ENCODE peak calls at places on chromosomes 12 and 14, in six cellular contexts. One of them, this sample, is unnamed.

GRCh38 chr14:24921903-24922302 is 128.0 kb downstream of the STXBP6 start:
- DNase-seq in CD8-positive, alpha-beta T cell: no peak
- DNase-seq in mammary epithelial cell: peak; percentile 43
- DNase-seq in NCI-H1417: no peak
- DNase-seq in substantia nigra: no peak
- DNase-seq in NCI-H1092 treated with DMSO at 0.1 percent for 48 hours: no peak
- DNase-seq in this sample: peak; percentile 33

GRCh38 chr12:116919706-116920485 is 9.1 kb downstream of the FBXW8 start:
- DNase-seq in NCI-H1092 treated with DMSO at 0.1 percent for 48 hours: no peak
- DNase-seq in substantia nigra: no peak
- DNase-seq in CD8-positive, alpha-beta T cell: no peak
- DNase-seq in mammary epithelial cell: no peak
- DNase-seq in NCI-H1417: no peak
- DNase-seq in this sample: no peak

GRCh38 chr14:50744242-50744641 is 76.1 kb upstream of the SAV1 start:
- DNase-seq in NCI-H1417: no peak
- DNase-seq in mammary epithelial cell: no peak
- DNase-seq in CD8-positive, alpha-beta T cell: no peak
- DNase-seq in NCI-H1092 treated with DMSO at 0.1 percent for 48 hours: no peak
- DNase-seq in substantia nigra: no peak
- DNase-seq in this sample: no peak

GRCh38 chr12:12913626-12914388 is 22.4 kb downstream of the GPRC5A start:
- DNase-seq in NCI-H1092 treated with DMSO at 0.1 percent for 48 hours: no peak
- DNase-seq in NCI-H1417: no peak
- DNase-seq in mammary epithelial cell: no peak
- DNase-seq in CD8-positive, alpha-beta T cell: no peak
- DNase-seq in substantia nigra: no peak
- DNase-seq in this sample: no peak

GRCh38 chr14:72739446-72740405 is 154.2 kb downstream of the DPF3 start:
- DNase-seq in NCI-H1092 treated with DMSO at 0.1 percent for 48 hours: no peak
- DNase-seq in CD8-positive, alpha-beta T cell: no peak
- DNase-seq in mammary epithelial cell: no peak
- DNase-seq in NCI-H1417: no peak
- DNase-seq in substantia nigra: no peak
- DNase-seq in this sample: no peak

GRCh38 chr14:69050235-69051184 is 71.4 kb upstream of the ACTN1 start:
- DNase-seq in mammary epithelial cell: no peak
- DNase-seq in CD8-positive, alpha-beta T cell: no peak
- DNase-seq in NCI-H1092 treated with DMSO at 0.1 percent for 48 hours: no peak
- DNase-seq in NCI-H1417: no peak
- DNase-seq in substantia nigra: no peak
- DNase-seq in this sample: no peak

GRCh38 chr12:21828779-21829178 is 54.3 kb upstream of the KCNJ8 start:
- DNase-seq in NCI-H1092 treated with DMSO at 0.1 percent for 48 hours: no peak
- DNase-seq in CD8-positive, alpha-beta T cell: no peak
- DNase-seq in mammary epithelial cell: no peak
- DNase-seq in substantia nigra: no peak
- DNase-seq in NCI-H1417: no peak
- DNase-seq in this sample: no peak

GRCh38 chr12:57234571-57235011 is 5.1 kb downstream of the SHMT2 start:
- DNase-seq in NCI-H1417: no peak
- DNase-seq in substantia nigra: no peak
- DNase-seq in CD8-positive, alpha-beta T cell: peak; percentile 19
- DNase-seq in NCI-H1092 treated with DMSO at 0.1 percent for 48 hours: no peak
- DNase-seq in mammary epithelial cell: no peak
- DNase-seq in this sample: no peak

GRCh38 chr12:53575502-53576264 is 50.5 kb downstream of the ATF7 start:
- DNase-seq in CD8-positive, alpha-beta T cell: no peak
- DNase-seq in NCI-H1417: no peak
- DNase-seq in substantia nigra: no peak
- DNase-seq in mammary epithelial cell: peak; percentile 87
- DNase-seq in NCI-H1092 treated with DMSO at 0.1 percent for 48 hours: no peak
- DNase-seq in this sample: peak; percentile 93

GRCh38 chr14:61090432-61091216 is 109.6 kb downstream of the SLC38A6 start:
- DNase-seq in substantia nigra: no peak
- DNase-seq in mammary epithelial cell: no peak
- DNase-seq in CD8-positive, alpha-beta T cell: no peak
- DNase-seq in NCI-H1417: no peak
- DNase-seq in NCI-H1092 treated with DMSO at 0.1 percent for 48 hours: peak; percentile 23
- DNase-seq in this sample: no peak

GRCh38 chr14:37078131-37078530 is 94.3 kb downstream of the SLC25A21 start:
- DNase-seq in NCI-H1092 treated with DMSO at 0.1 percent for 48 hours: no peak
- DNase-seq in substantia nigra: no peak
- DNase-seq in CD8-positive, alpha-beta T cell: no peak
- DNase-seq in NCI-H1417: no peak
- DNase-seq in mammary epithelial cell: no peak
- DNase-seq in this sample: no peak

GRCh38 chr14:100407376-100408102 is 84.4 kb downstream of the SLC25A47 start:
- DNase-seq in CD8-positive, alpha-beta T cell: no peak
- DNase-seq in NCI-H1092 treated with DMSO at 0.1 percent for 48 hours: no peak
- DNase-seq in NCI-H1417: no peak
- DNase-seq in substantia nigra: no peak
- DNase-seq in mammary epithelial cell: no peak
- DNase-seq in this sample: no peak

GRCh38 chr14:92577321-92577742 is 63.8 kb downstream of the RIN3 start:
- DNase-seq in CD8-positive, alpha-beta T cell: peak; percentile 47
- DNase-seq in NCI-H1417: no peak
- DNase-seq in NCI-H1092 treated with DMSO at 0.1 percent for 48 hours: no peak
- DNase-seq in substantia nigra: no peak
- DNase-seq in mammary epithelial cell: no peak
- DNase-seq in this sample: no peak

GRCh38 chr12:113203852-113204760 is 17.2 kb upstream of the TPCN1 start:
- DNase-seq in NCI-H1417: no peak
- DNase-seq in mammary epithelial cell: no peak
- DNase-seq in substantia nigra: no peak
- DNase-seq in CD8-positive, alpha-beta T cell: no peak
- DNase-seq in NCI-H1092 treated with DMSO at 0.1 percent for 48 hours: no peak
- DNase-seq in this sample: no peak

GRCh38 chr12:53483225-53483978 is 15.9 kb downstream of the MAP3K12 start:
- DNase-seq in NCI-H1092 treated with DMSO at 0.1 percent for 48 hours: no peak
- DNase-seq in substantia nigra: no peak
- DNase-seq in NCI-H1417: no peak
- DNase-seq in CD8-positive, alpha-beta T cell: no peak
- DNase-seq in mammary epithelial cell: no peak
- DNase-seq in this sample: no peak

GRCh38 chr12:55713721-55714120 is 2.1 kb upstream of the BLOC1S1 start:
- DNase-seq in CD8-positive, alpha-beta T cell: no peak
- DNase-seq in mammary epithelial cell: peak; percentile 67
- DNase-seq in NCI-H1092 treated with DMSO at 0.1 percent for 48 hours: no peak
- DNase-seq in substantia nigra: no peak
- DNase-seq in NCI-H1417: no peak
- DNase-seq in this sample: peak; percentile 80

GRCh38 chr14:104891121-104891551 is 26.1 kb downstream of the CEP170B start:
- DNase-seq in mammary epithelial cell: no peak
- DNase-seq in substantia nigra: no peak
- DNase-seq in NCI-H1092 treated with DMSO at 0.1 percent for 48 hours: no peak
- DNase-seq in CD8-positive, alpha-beta T cell: no peak
- DNase-seq in NCI-H1417: no peak
- DNase-seq in this sample: no peak

GRCh38 chr12:121513464-121514183 is 67.2 kb downstream of the KDM2B start:
- DNase-seq in CD8-positive, alpha-beta T cell: no peak
- DNase-seq in NCI-H1417: peak; percentile 23
- DNase-seq in substantia nigra: no peak
- DNase-seq in NCI-H1092 treated with DMSO at 0.1 percent for 48 hours: no peak
- DNase-seq in mammary epithelial cell: no peak
- DNase-seq in this sample: no peak

GRCh38 chr14:51929920-51930682 is 59.2 kb upstream of the RTRAF start:
- DNase-seq in mammary epithelial cell: peak; percentile 3
- DNase-seq in NCI-H1417: no peak
- DNase-seq in CD8-positive, alpha-beta T cell: no peak
- DNase-seq in substantia nigra: no peak
- DNase-seq in NCI-H1092 treated with DMSO at 0.1 percent for 48 hours: no peak
- DNase-seq in this sample: no peak

GRCh38 chr12:57993030-57993429 is 51.7 kb downstream of the ATP23 start:
- DNase-seq in CD8-positive, alpha-beta T cell: no peak
- DNase-seq in NCI-H1417: no peak
- DNase-seq in NCI-H1092 treated with DMSO at 0.1 percent for 48 hours: no peak
- DNase-seq in substantia nigra: no peak
- DNase-seq in mammary epithelial cell: no peak
- DNase-seq in this sample: peak; percentile 11

GRCh38 chr12:71610036-71610795 is 53.4 kb downstream of the ZFC3H1 start:
- DNase-seq in NCI-H1092 treated with DMSO at 0.1 percent for 48 hours: no peak
- DNase-seq in NCI-H1417: no peak
- DNase-seq in substantia nigra: no peak
- DNase-seq in CD8-positive, alpha-beta T cell: no peak
- DNase-seq in mammary epithelial cell: no peak
- DNase-seq in this sample: no peak

GRCh38 chr12:25433581-25434325 is 119.3 kb downstream of the LMNTD1 start:
- DNase-seq in CD8-positive, alpha-beta T cell: no peak
- DNase-seq in NCI-H1417: no peak
- DNase-seq in substantia nigra: no peak
- DNase-seq in mammary epithelial cell: peak; percentile 56
- DNase-seq in NCI-H1092 treated with DMSO at 0.1 percent for 48 hours: no peak
- DNase-seq in this sample: peak; percentile 61

GRCh38 chr12:80607361-80608135 is 99.9 kb upstream of the MYF6 start:
- DNase-seq in NCI-H1417: no peak
- DNase-seq in CD8-positive, alpha-beta T cell: no peak
- DNase-seq in NCI-H1092 treated with DMSO at 0.1 percent for 48 hours: no peak
- DNase-seq in substantia nigra: no peak
- DNase-seq in mammary epithelial cell: no peak
- DNase-seq in this sample: no peak

GRCh38 chr14:31411218-31411727 is 9.1 kb downstream of the HEATR5A start:
- DNase-seq in mammary epithelial cell: no peak
- DNase-seq in NCI-H1092 treated with DMSO at 0.1 percent for 48 hours: no peak
- DNase-seq in substantia nigra: no peak
- DNase-seq in NCI-H1417: no peak
- DNase-seq in CD8-positive, alpha-beta T cell: no peak
- DNase-seq in this sample: no peak

GRCh38 chr12:107443320-107444090 is 242.1 kb upstream of the PWP1 start:
- DNase-seq in NCI-H1092 treated with DMSO at 0.1 percent for 48 hours: no peak
- DNase-seq in mammary epithelial cell: no peak
- DNase-seq in CD8-positive, alpha-beta T cell: no peak
- DNase-seq in NCI-H1417: no peak
- DNase-seq in substantia nigra: no peak
- DNase-seq in this sample: no peak

GRCh38 chr12:56688846-56689113 is 696 bp upstream of the PTGES3 start:
- DNase-seq in NCI-H1092 treated with DMSO at 0.1 percent for 48 hours: no peak
- DNase-seq in substantia nigra: no peak
- DNase-seq in CD8-positive, alpha-beta T cell: no peak
- DNase-seq in NCI-H1417: no peak
- DNase-seq in mammary epithelial cell: peak; percentile 34
- DNase-seq in this sample: no peak

GRCh38 chr14:21263284-21264024 is 5.8 kb downstream of the HNRNPC start:
- DNase-seq in substantia nigra: no peak
- DNase-seq in CD8-positive, alpha-beta T cell: no peak
- DNase-seq in mammary epithelial cell: no peak
- DNase-seq in NCI-H1092 treated with DMSO at 0.1 percent for 48 hours: no peak
- DNase-seq in NCI-H1417: no peak
- DNase-seq in this sample: no peak

GRCh38 chr12:20492251-20492728 is 124.0 kb downstream of the PDE3A start:
- DNase-seq in CD8-positive, alpha-beta T cell: no peak
- DNase-seq in mammary epithelial cell: peak; percentile 1
- DNase-seq in NCI-H1417: no peak
- DNase-seq in substantia nigra: no peak
- DNase-seq in NCI-H1092 treated with DMSO at 0.1 percent for 48 hours: no peak
- DNase-seq in this sample: peak; percentile 1

GRCh38 chr12:75564821-75565220 is 53.4 kb upstream of the KRR1 start:
- DNase-seq in mammary epithelial cell: no peak
- DNase-seq in substantia nigra: no peak
- DNase-seq in CD8-positive, alpha-beta T cell: no peak
- DNase-seq in NCI-H1417: no peak
- DNase-seq in NCI-H1092 treated with DMSO at 0.1 percent for 48 hours: no peak
- DNase-seq in this sample: no peak

GRCh38 chr12:53380797-53381738 is 1.1 kb downstream of the SP1 start:
- DNase-seq in mammary epithelial cell: peak; percentile 65
- DNase-seq in CD8-positive, alpha-beta T cell: no peak
- DNase-seq in NCI-H1417: no peak
- DNase-seq in substantia nigra: no peak
- DNase-seq in NCI-H1092 treated with DMSO at 0.1 percent for 48 hours: no peak
- DNase-seq in this sample: peak; percentile 60

GRCh38 chr12:114018669-114019068 is 52.5 kb upstream of the RBM19 start:
- DNase-seq in NCI-H1092 treated with DMSO at 0.1 percent for 48 hours: no peak
- DNase-seq in NCI-H1417: no peak
- DNase-seq in substantia nigra: no peak
- DNase-seq in CD8-positive, alpha-beta T cell: no peak
- DNase-seq in mammary epithelial cell: peak; percentile 0
- DNase-seq in this sample: peak; percentile 9

GRCh38 chr14:29085546-29085945 is 319.0 kb downstream of the FOXG1 start:
- DNase-seq in NCI-H1417: no peak
- DNase-seq in CD8-positive, alpha-beta T cell: no peak
- DNase-seq in substantia nigra: no peak
- DNase-seq in mammary epithelial cell: no peak
- DNase-seq in NCI-H1092 treated with DMSO at 0.1 percent for 48 hours: no peak
- DNase-seq in this sample: no peak

GRCh38 chr12:5348057-5348456 is 83.9 kb upstream of the NTF3 start:
- DNase-seq in NCI-H1417: no peak
- DNase-seq in CD8-positive, alpha-beta T cell: no peak
- DNase-seq in substantia nigra: no peak
- DNase-seq in mammary epithelial cell: no peak
- DNase-seq in NCI-H1092 treated with DMSO at 0.1 percent for 48 hours: no peak
- DNase-seq in this sample: no peak

GRCh38 chr14:96362071-96362964 is 823 bp downstream of the ATG2B start:
- DNase-seq in NCI-H1417: peak; percentile 85
- DNase-seq in mammary epithelial cell: peak; percentile 63
- DNase-seq in NCI-H1092 treated with DMSO at 0.1 percent for 48 hours: peak; percentile 38
- DNase-seq in substantia nigra: peak; percentile 42
- DNase-seq in CD8-positive, alpha-beta T cell: peak; percentile 66
- DNase-seq in this sample: peak; percentile 60

GRCh38 chr14:103628221-103628683 is 759 bp upstream of the KLC1 start:
- DNase-seq in NCI-H1417: peak; percentile 8
- DNase-seq in substantia nigra: peak; percentile 20
- DNase-seq in mammary epithelial cell: peak; percentile 90
- DNase-seq in CD8-positive, alpha-beta T cell: no peak
- DNase-seq in NCI-H1092 treated with DMSO at 0.1 percent for 48 hours: no peak
- DNase-seq in this sample: peak; percentile 77

GRCh38 chr12:64890873-64891468 is 66.5 kb downstream of the TBC1D30 start:
- DNase-seq in NCI-H1092 treated with DMSO at 0.1 percent for 48 hours: peak; percentile 71
- DNase-seq in substantia nigra: no peak
- DNase-seq in mammary epithelial cell: peak; percentile 33
- DNase-seq in CD8-positive, alpha-beta T cell: no peak
- DNase-seq in NCI-H1417: peak; percentile 74
- DNase-seq in this sample: peak; percentile 38

GRCh38 chr14:54364555-54365415 is 32.0 kb upstream of the CDKN3 start:
- DNase-seq in NCI-H1417: no peak
- DNase-seq in mammary epithelial cell: peak; percentile 52
- DNase-seq in CD8-positive, alpha-beta T cell: no peak
- DNase-seq in substantia nigra: no peak
- DNase-seq in NCI-H1092 treated with DMSO at 0.1 percent for 48 hours: peak; percentile 10
- DNase-seq in this sample: peak; percentile 59